ENCODE peak calls at places on chromosomes 3 and 15, in seven cellular contexts. P, F, C, L, U, X and Q are unnamed samples.

GRCh38 chr3:172194702-172195392 is 155.5 kb downstream of the FNDC3B start:
- DNase-seq in C (no peak), L (no peak), U (peak; percentile 76), P (peak; percentile 97), F (peak; percentile 53), X (no peak), Q (no peak)

GRCh38 chr3:126479642-126480041 is 4.0 kb upstream of the ZXDC start:
- DNase-seq in U (no peak), P (no peak), L (no peak), X (no peak), F (no peak), C (no peak), Q (no peak)

GRCh38 chr15:80743189-80743833 is 35.9 kb upstream of the CEMIP start:
- DNase-seq in X (no peak), U (peak; percentile 72), P (no peak), L (no peak), C (peak; percentile 57), F (no peak), Q (peak; percentile 15)

GRCh38 chr15:67080900-67081431 is 15.6 kb downstream of the SMAD3 start:
- DNase-seq in P (no peak), L (no peak), C (peak; percentile 84), U (peak; percentile 86), F (no peak), X (no peak), Q (no peak)

GRCh38 chr3:40885423-40885822 is 313.9 kb upstream of the CTNNB1 start:
- DNase-seq in U (no peak), X (no peak), F (no peak), C (no peak), P (no peak), L (no peak), Q (no peak)

GRCh38 chr3:82208002-82208710 is 446.7 kb upstream of the GBE1 start:
- DNase-seq in U (no peak), F (no peak), C (no peak), L (no peak), X (no peak), P (no peak), Q (no peak)

GRCh38 chr15:47711654-47712053 is 5.7 kb upstream of the SEMA6D start:
- DNase-seq in P (peak; percentile 42), C (no peak), U (peak; percentile 26), L (no peak), X (no peak), F (no peak), Q (no peak)

GRCh38 chr15:72227192-72227586 is 3.8 kb downstream of the PKM start:
- DNase-seq in F (no peak), L (no peak), P (peak; percentile 16), X (no peak), U (peak; percentile 87), C (peak; percentile 91), Q (peak; percentile 55)

GRCh38 chr15:92882697-92883642 is 17.2 kb upstream of the CHD2 start:
- DNase-seq in L (no peak), F (no peak), X (no peak), C (no peak), P (peak; percentile 39), U (no peak), Q (no peak)

GRCh38 chr15:59346951-59347350 is 25.7 kb downstream of the MYO1E start:
- DNase-seq in U (no peak), C (no peak), F (no peak), X (no peak), P (no peak), L (peak; percentile 65), Q (no peak)

GRCh38 chr3:87771338-87772059 is 287.3 kb downstream of the CGGBP1 start:
- DNase-seq in F (no peak), C (peak; percentile 1), X (peak; percentile 52), U (peak; percentile 7), P (peak; percentile 68), L (peak; percentile 59), Q (no peak)

GRCh38 chr3:172918165-172918564 is 167.6 kb downstream of the ECT2 start:
- DNase-seq in X (no peak), U (peak; percentile 82), F (no peak), L (no peak), P (peak; percentile 43), C (peak; percentile 25), Q (no peak)

GRCh38 chr15:53962646-53963561 is 15.3 kb upstream of the UNC13C start:
- DNase-seq in P (peak; percentile 40), U (no peak), L (peak; percentile 30), X (peak; percentile 59), C (no peak), F (peak; percentile 30), Q (peak; percentile 61)

GRCh38 chr15:73631915-73632669 is 1.1 kb downstream of the NPTN start:
- DNase-seq in C (peak; percentile 59), F (no peak), P (peak; percentile 83), L (peak; percentile 45), U (peak; percentile 71), X (no peak), Q (no peak)

GRCh38 chr3:195195321-195196209 is 75.4 kb downstream of the XXYLT1 start:
- DNase-seq in F (peak; percentile 67), L (peak; percentile 59), C (no peak), U (peak; percentile 40), P (peak; percentile 48), X (no peak), Q (no peak)

GRCh38 chr3:146384786-146385185 is 84.6 kb downstream of the PLSCR2 start:
- DNase-seq in X (no peak), F (no peak), L (no peak), C (no peak), P (no peak), U (no peak), Q (no peak)

GRCh38 chr3:47323431-47324277 is 40.9 kb downstream of the KLHL18 start:
- DNase-seq in P (peak; percentile 50), C (peak; percentile 35), F (no peak), U (no peak), L (peak; percentile 21), X (no peak), Q (peak; percentile 70)

GRCh38 chr15:55737373-55737772 is 5.6 kb downstream of the PRTG start:
- DNase-seq in X (no peak), F (peak; percentile 91), L (no peak), U (peak; percentile 77), C (peak; percentile 5), P (peak; percentile 89), Q (peak; percentile 70)

GRCh38 chr3:186506846-186507245 is 37.3 kb downstream of the CRYGS start:
- DNase-seq in P (no peak), F (no peak), C (no peak), X (no peak), L (no peak), U (peak; percentile 7), Q (no peak)

GRCh38 chr3:105791919-105792786 is 76.7 kb downstream of the CBLB start:
- DNase-seq in L (no peak), C (peak; percentile 96), X (no peak), P (no peak), U (peak; percentile 99), F (no peak), Q (peak; percentile 53)

GRCh38 chr3:25273582-25274171 is 154.4 kb upstream of the RARB start:
- DNase-seq in F (no peak), C (no peak), L (no peak), U (no peak), P (no peak), X (no peak), Q (no peak)

DNA sequence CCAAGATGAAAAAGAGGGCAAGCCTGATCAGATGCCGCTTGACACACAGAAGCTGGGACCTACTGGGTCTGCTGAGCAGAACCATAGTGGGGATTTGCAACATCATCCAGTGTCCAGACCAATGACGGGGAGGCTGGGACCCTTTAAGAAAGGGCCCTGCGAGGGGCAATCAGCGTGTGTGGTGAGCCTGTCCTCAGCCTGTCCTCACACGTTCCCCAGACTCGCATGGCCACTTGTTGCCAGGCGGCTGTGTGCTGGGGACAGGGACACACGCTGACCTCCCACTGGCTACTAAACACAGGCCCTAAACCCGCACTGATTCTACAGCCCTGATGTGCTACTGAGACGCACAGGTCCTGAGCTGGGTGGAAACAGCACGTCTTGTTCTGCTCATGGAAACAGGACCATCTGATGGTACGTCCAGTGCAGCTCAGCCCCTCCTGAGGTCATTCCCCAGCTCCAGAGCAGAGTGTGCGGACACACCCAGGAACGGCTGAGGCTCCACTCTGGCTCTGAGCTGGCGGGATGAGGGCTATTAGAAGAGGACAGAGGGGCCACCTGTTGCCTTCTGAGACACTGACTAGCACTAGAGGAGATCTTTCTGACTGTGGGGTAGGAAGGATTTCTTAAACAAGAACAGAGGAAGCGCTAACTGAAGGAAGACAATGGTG is 24.4 kb downstream of the PCSK6 start:
- DNase-seq in P (no peak), X (no peak), F (no peak), L (no peak), C (no peak), U (no peak), Q (peak; percentile 36)
- H3K23ac ChIP-seq in P (no peak overlapping the region), X (no peak overlapping the region), F (no peak overlapping the region), L (no peak overlapping the region), C (no peak overlapping the region), U (no peak overlapping the region), Q (no peak overlapping the region)

DNA sequence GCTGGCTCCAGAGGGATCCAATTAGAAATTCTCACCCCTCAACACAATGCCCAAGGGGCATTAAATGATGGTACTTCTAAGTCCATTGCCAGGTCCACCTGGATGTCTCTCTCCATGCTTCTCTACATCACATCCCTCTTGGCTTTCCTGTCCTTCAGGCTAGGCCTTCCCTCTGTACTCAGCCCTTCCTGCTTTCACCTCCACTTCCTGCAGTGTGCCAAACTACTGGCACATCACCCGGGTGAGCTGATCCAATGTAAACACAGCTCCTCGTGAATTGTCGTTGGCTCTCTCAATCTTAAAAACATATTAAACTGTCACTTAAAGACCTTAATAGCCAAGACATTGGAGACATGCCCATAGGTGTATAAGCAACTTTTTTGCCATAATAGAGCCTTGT is 4.0 kb downstream of the LMCD1 start:
- DNase-seq in C (no peak), U (no peak), L (no peak), X (no peak), F (no peak), P (no peak), Q (no peak)
- H3K4me1 ChIP-seq in C (peaks cover 28% of the 10 kb centered on the region), U (peaks cover 21% of the 10 kb centered on the region), L (peaks cover 4% of the 10 kb centered on the region), X (peaks cover 11% of the 10 kb centered on the region), F (peaks cover 9% of the 10 kb centered on the region), P (peaks cover 5% of the 10 kb centered on the region), Q (peaks cover 10% of the 10 kb centered on the region)

DNA sequence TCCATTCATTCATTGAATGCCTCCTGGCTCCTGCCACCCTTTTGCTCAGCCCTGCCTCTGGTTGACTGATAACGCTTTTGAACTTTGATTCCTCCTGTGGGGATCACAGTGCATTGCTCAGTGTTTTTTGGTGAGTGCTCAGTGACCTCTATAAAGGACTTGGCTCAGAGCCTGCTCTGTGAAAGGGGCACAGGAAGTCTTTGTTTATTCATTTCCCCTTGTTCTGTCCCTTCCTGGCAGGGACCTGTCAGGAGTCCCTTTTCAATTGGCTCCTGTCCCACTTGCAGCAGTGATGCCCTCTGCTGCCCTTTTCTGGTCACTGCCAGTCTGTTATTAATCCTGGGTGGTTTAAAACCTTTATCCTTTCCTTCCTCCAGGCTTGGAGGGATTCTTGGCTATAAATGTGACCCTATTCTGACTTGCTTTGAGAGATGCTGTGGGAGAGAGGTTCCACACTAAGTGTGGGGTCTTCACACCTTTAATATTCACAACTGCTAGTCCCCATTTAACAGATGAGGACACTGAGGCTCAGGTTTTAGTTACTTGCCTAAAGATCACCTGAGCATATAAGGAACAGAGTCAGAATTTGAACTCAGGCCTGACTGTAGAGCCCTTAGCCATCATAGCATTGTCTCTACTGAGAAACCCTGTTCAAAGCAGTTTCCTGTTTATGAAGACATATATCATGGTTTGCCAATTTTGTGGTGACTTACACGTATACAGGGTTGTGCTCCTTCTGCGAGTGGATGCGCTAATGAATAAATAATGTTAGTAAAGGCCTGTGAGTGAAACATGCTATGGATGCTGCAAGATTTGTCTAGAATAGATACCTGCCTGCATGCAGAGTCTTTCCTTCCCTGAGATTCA is 23.2 kb upstream of the TATDN2 start:
- DNase-seq in X (peak; percentile 72), U (peak; percentile 73), F (peak; percentile 35), C (peak; percentile 66), L (peak; percentile 78), P (peak; percentile 85), Q (peak; percentile 54)
- H4K8ac ChIP-seq in X (no peak overlapping the region), U (no peak overlapping the region), F (no peak overlapping the region), C (peak overlapping the region; percentile 6), L (no peak overlapping the region), P (no peak overlapping the region), Q (no peak overlapping the region)

GRCh38 chr3:10483686-10484345 is 21.6 kb downstream of the ATP2B2 start:
- DNase-seq in P (no peak), C (no peak), L (no peak), U (no peak), F (no peak), X (no peak), Q (no peak)
- H3K23ac ChIP-seq in P (no peak overlapping the region), C (no peak overlapping the region), L (no peak overlapping the region), U (no peak overlapping the region), F (no peak overlapping the region), X (no peak overlapping the region), Q (no peak overlapping the region)